ENCODE peak calls at places on chromosomes 5 and 9, in five cellular contexts. D is CD8-positive, alpha-beta T cell; I is naive thymus-derived CD4-positive, alpha-beta T cell; L is activated naive CD8-positive, alpha-beta T cell treated with anti-CD3 and anti-CD28 coated beads, Interleukin-2, amount 50 U/mL, for 16 hours; V is tibial artery. F is an unnamed sample.
A peak's percentile ranks its signal among the peaks of the same experiment; 100 is the strongest.

GRCh38 chr9:98912450-98912849 is 31.3 kb upstream of the COL15A1 start:
- DNase-seq in I (no peak), D (no peak), V (no peak), L (no peak), F (no peak)

GRCh38 chr5:178387856-178388190 is 155.2 kb upstream of the PHYKPL start:
- DNase-seq in D (no peak), I (no peak), V (peak; percentile 44), L (no peak), F (no peak)

GRCh38 chr5:132487095-132487428 is 3.5 kb downstream of the IRF1 start:
- DNase-seq in I (no peak), L (no peak), D (peak; percentile 26), V (peak; percentile 29), F (no peak)

GRCh38 chr5:37867634-37868033 is 27.8 kb upstream of the GDNF start:
- DNase-seq in D (no peak), I (no peak), V (no peak), L (no peak), F (no peak)

GRCh38 chr5:165157209-165157608 is 1651.8 kb downstream of the MAT2B start:
- DNase-seq in I (no peak), V (no peak), L (no peak), D (no peak), F (no peak)

GRCh38 chr5:154214236-154215106 is 23.9 kb downstream of the GALNT10 start:
- DNase-seq in I (no peak), V (no peak), L (no peak), D (no peak), F (no peak)

GRCh38 chr9:76654575-76654974 is 109.7 kb upstream of the PCA3 start:
- DNase-seq in L (no peak), D (no peak), I (no peak), V (no peak), F (no peak)

GRCh38 chr5:50550274-50550673 is 109.2 kb upstream of the EMB start:
- DNase-seq in L (no peak), D (no peak), I (no peak), V (no peak), F (no peak)

GRCh38 chr5:52759381-52759780 is 28.3 kb upstream of the ITGA1 start:
- DNase-seq in I (no peak), V (no peak), D (no peak), L (no peak), F (no peak)

GRCh38 chr9:105098370-105098769 is 146.1 kb upstream of the SLC44A1 start:
- DNase-seq in D (no peak), L (no peak), V (no peak), I (no peak), F (no peak)

GRCh38 chr5:2920312-2920711 is 168.8 kb upstream of the IRX2 start:
- DNase-seq in D (no peak), V (no peak), L (no peak), I (no peak), F (no peak)

GRCh38 chr5:72523960-72524582 is 16.9 kb upstream of the ZNF366 start:
- DNase-seq in V (no peak), I (no peak), L (no peak), D (no peak), F (peak; percentile 66)

GRCh38 chr5:74266836-74267235 is 373.7 kb downstream of the ENC1 start:
- DNase-seq in D (no peak), V (no peak), I (no peak), L (no peak), F (no peak)

GRCh38 chr5:107687937-107688336 is 17.2 kb upstream of the EFNA5 start:
- DNase-seq in D (no peak), I (no peak), V (no peak), L (no peak), F (no peak)

GRCh38 chr9:80561526-80561925 is 989.8 kb downstream of the TLE4 start:
- DNase-seq in I (no peak), D (no peak), V (no peak), L (no peak), F (no peak)

GRCh38 chr5:151068189-151068570 is 12.7 kb downstream of the TNIP1 start:
- DNase-seq in V (no peak), D (no peak), L (no peak), I (no peak), F (no peak)

GRCh38 chr9:133341369-133342082 is 5.5 kb upstream of the SURF6 start:
- DNase-seq in V (no peak), L (no peak), D (no peak), I (no peak), F (no peak)

GRCh38 chr5:125384071-125384470 is 637.6 kb upstream of the ZNF608 start:
- DNase-seq in V (no peak), D (no peak), L (no peak), I (no peak), F (no peak)

GRCh38 chr5:561408-561807 is 37.2 kb upstream of the SLC9A3 start:
- DNase-seq in L (no peak), D (no peak), I (no peak), V (no peak), F (no peak)

GRCh38 chr5:37111426-37112382 is 137.5 kb downstream of the CPLANE1 start:
- DNase-seq in I (peak; percentile 46), D (no peak), L (no peak), V (no peak), F (peak; percentile 19)

GRCh38 chr5:89255845-89256463 is 373.0 kb upstream of the MEF2C start:
- DNase-seq in L (no peak), V (no peak), D (no peak), I (no peak), F (peak; percentile 38)

GRCh38 chr9:112884086-112884485 is 6.6 kb downstream of the SLC46A2 start:
- DNase-seq in L (no peak), V (no peak), I (no peak), D (no peak), F (no peak)

GRCh38 chr5:38258037-38258318 is 381 bp upstream of the EGFLAM start:
- DNase-seq in L (no peak), D (no peak), V (no peak), I (no peak), F (no peak)

GRCh38 chr5:82018462-82018861 is 46.6 kb downstream of the ATG10 start:
- DNase-seq in D (no peak), V (no peak), I (no peak), L (no peak), F (peak; percentile 46)

GRCh38 chr9:22817181-22817580 is 370.6 kb downstream of the DMRTA1 start:
- DNase-seq in V (no peak), I (no peak), L (no peak), D (no peak), F (no peak)

GRCh38 chr5:176732306-176732705 is 78.1 kb upstream of the UNC5A start:
- DNase-seq in L (no peak), D (no peak), I (no peak), V (peak; percentile 32), F (no peak)

GRCh38 chr5:82586597-82586996 is 308.4 kb upstream of the RPS23 start:
- DNase-seq in L (no peak), I (no peak), D (no peak), V (no peak), F (no peak)

GRCh38 chr5:161946911-161947310 is 99.0 kb downstream of the GABRA1 start:
- DNase-seq in L (no peak), D (no peak), V (no peak), I (no peak), F (no peak)

GRCh38 chr9:96376926-96377874 is 6.3 kb downstream of the SLC35D2 start:
- DNase-seq in V (no peak), L (no peak), I (no peak), D (no peak), F (no peak)

GRCh38 chr9:125137200-125137599 is 6.1 kb downstream of the SCAI start:
- DNase-seq in L (no peak), V (no peak), D (no peak), I (no peak), F (no peak)

GRCh38 chr9:126532019-126532462 is 81.7 kb upstream of the LMX1B start:
- DNase-seq in D (no peak), I (no peak), V (no peak), L (no peak), F (no peak)

GRCh38 chr5:96331210-96331609 is 101.8 kb downstream of the PCSK1 start:
- DNase-seq in L (no peak), D (no peak), V (no peak), I (no peak), F (no peak)

GRCh38 chr5:72133212-72133990 is 26.1 kb downstream of the MAP1B start:
- DNase-seq in V (no peak), D (no peak), I (no peak), L (no peak), F (no peak)

GRCh38 chr9:2621678-2622360 is at the start of gene VLDLR:
- DNase-seq in D (no peak), I (no peak), L (no peak), V (peak; percentile 74), F (peak; percentile 33)

GRCh38 chr5:117504245-117504644 is 929.6 kb upstream of the SEMA6A start:
- DNase-seq in D (no peak), V (no peak), I (no peak), L (no peak), F (no peak)

GRCh38 chr5:169343761-169344160 is 42.8 kb upstream of the SLIT3 start:
- DNase-seq in D (no peak), I (no peak), V (no peak), L (no peak), F (no peak)